ENCODE peak calls at places on chromosomes 11 and 22, in six cellular contexts. G is B cell, F is AG04450, U is A549, B is pancreas, C is glutamatergic neuron. S is an unnamed sample.

GRCh38 chr11:111663820-111664219 is 61.6 kb downstream of the SIK2 start:
- DNase-seq in G (no peak), F (no peak), U (no peak), B (peak), C (no peak), S (no peak)

GRCh38 chr22:19800761-19801244 is 40.2 kb downstream of the TBX1 start:
- DNase-seq in G (no peak), F (no peak), U (peak), B (no peak), C (peak), S (no peak)

GRCh38 chr11:6319001-6319878 is 1.1 kb downstream of the CAVIN3 start:
- DNase-seq in G (no peak), F (no peak), U (peak), B (peak), C (peak), S (no peak)

GRCh38 chr11:65181569-65182257 is at the start of gene CAPN1:
- DNase-seq in G (peak), F (peak), U (peak), B (peak), C (peak), S (no peak)

GRCh38 chr22:39601180-39601535 is 30.6 kb downstream of the CACNA1I start:
- DNase-seq in G (no peak), F (no peak), U (no peak), B (no peak), C (no peak), S (no peak)

GRCh38 chr11:8206251-8207079 is 37.6 kb upstream of the RIC3 start:
- DNase-seq in G (peak), F (no peak), U (no peak), B (peak), C (no peak), S (peak)

GRCh38 chr22:36027960-36028645 is 521 bp downstream of the RBFOX2 start:
- DNase-seq in G (peak), F (no peak), U (no peak), B (no peak), C (peak), S (no peak)

GRCh38 chr11:77130763-77131513 is 2.9 kb downstream of the MYO7A start:
- DNase-seq in G (no peak), F (no peak), U (no peak), B (peak), C (no peak), S (no peak)

GRCh38 chr11:45773271-45774022 is 31.5 kb upstream of the SLC35C1 start:
- DNase-seq in G (no peak), F (no peak), U (no peak), B (no peak), C (no peak), S (no peak)

GRCh38 chr22:49525776-49526535 is 301.7 kb downstream of the BRD1 start:
- DNase-seq in G (no peak), F (no peak), U (no peak), B (no peak), C (no peak), S (no peak)

GRCh38 chr11:65560555-65561418 is 2.6 kb upstream of the LTBP3 start:
- DNase-seq in G (no peak), F (no peak), U (peak), B (no peak), C (peak), S (no peak)

GRCh38 chr11:1345752-1346513 is 36.5 kb upstream of the TOLLIP start:
- DNase-seq in G (no peak), F (no peak), U (no peak), B (no peak), C (no peak), S (peak)

GRCh38 chr11:65553301-65554001 is 4.7 kb downstream of the LTBP3 start:
- DNase-seq in G (peak), F (no peak), U (no peak), B (no peak), C (peak), S (no peak)

GRCh38 chr11:36007127-36007824 is 63.4 kb downstream of the LDLRAD3 start:
- DNase-seq in G (no peak), F (no peak), U (no peak), B (no peak), C (no peak), S (no peak)

GRCh38 chr11:116510166-116510565 is 262.6 kb downstream of the BUD13 start:
- DNase-seq in G (no peak), F (no peak), U (no peak), B (no peak), C (no peak), S (no peak)

GRCh38 chr11:12942157-12942556 is 67.0 kb upstream of the RASSF10 start:
- DNase-seq in G (no peak), F (no peak), U (no peak), B (no peak), C (no peak), S (no peak)

GRCh38 chr11:6755303-6755952 is 16.3 kb downstream of the OR2AG2 start:
- DNase-seq in G (peak), F (no peak), U (peak), B (peak), C (peak), S (no peak)

GRCh38 chr11:20388096-20389055 is 860 bp downstream of the PRMT3 start:
- DNase-seq in G (no peak), F (no peak), U (no peak), B (no peak), C (no peak), S (no peak)

GRCh38 chr11:104858882-104859735 is 39.2 kb downstream of the CASP12 start:
- DNase-seq in G (peak), F (no peak), U (no peak), B (no peak), C (no peak), S (no peak)

GRCh38 chr22:33923660-33924246 is 3.5 kb upstream of the LARGE1 start:
- DNase-seq in G (peak), F (peak), U (peak), B (peak), C (peak), S (no peak)

GRCh38 chr11:110921742-110922200 is 209.5 kb upstream of the ARHGAP20 start:
- DNase-seq in G (no peak), F (peak), U (no peak), B (peak), C (no peak), S (no peak)

GRCh38 chr22:47512617-47513016 is 750.2 kb downstream of the TBC1D22A start:
- DNase-seq in G (no peak), F (no peak), U (no peak), B (no peak), C (no peak), S (no peak)

GRCh38 chr22:38882972-38883622 is 11.1 kb upstream of the CBX6 start:
- DNase-seq in G (no peak), F (no peak), U (no peak), B (no peak), C (no peak), S (no peak)

GRCh38 chr11:72661486-72661885 is 12.7 kb downstream of the PDE2A start:
- DNase-seq in G (no peak), F (no peak), U (no peak), B (no peak), C (no peak), S (no peak)

GRCh38 chr11:11993814-11994213 is 14.6 kb downstream of the DKK3 start:
- DNase-seq in G (no peak), F (no peak), U (peak), B (no peak), C (no peak), S (no peak)

GRCh38 chr11:134685981-134686380 is 273.9 kb upstream of the B3GAT1 start:
- DNase-seq in G (no peak), F (no peak), U (no peak), B (no peak), C (no peak), S (no peak)

GRCh38 chr22:35622132-35622913 is 5.2 kb upstream of the MB start:
- DNase-seq in G (no peak), F (no peak), U (peak), B (peak), C (no peak), S (no peak)

GRCh38 chr11:44858796-44859527 is 91.7 kb downstream of the TP53I11 start:
- DNase-seq in G (no peak), F (no peak), U (no peak), B (no peak), C (no peak), S (no peak)

GRCh38 chr11:49208006-49208721 is at the start of gene FOLH1:
- DNase-seq in G (no peak), F (no peak), U (no peak), B (no peak), C (peak), S (no peak)

GRCh38 chr11:27291302-27291889 is 71.6 kb downstream of the CCDC34 start:
- DNase-seq in G (peak), F (no peak), U (peak), B (no peak), C (peak), S (no peak)

GRCh38 chr22:42562684-42563083 is 8.9 kb downstream of the SERHL2 start:
- DNase-seq in G (no peak), F (no peak), U (no peak), B (no peak), C (no peak), S (no peak)

GRCh38 chr22:48553694-48554308 is 1273.9 kb downstream of the BRD1 start:
- DNase-seq in G (no peak), F (no peak), U (no peak), B (no peak), C (no peak), S (no peak)

GRCh38 chr11:10622108-10622507 is 53.6 kb upstream of the LYVE1 start:
- DNase-seq in G (no peak), F (no peak), U (no peak), B (no peak), C (no peak), S (no peak)

GRCh38 chr11:2752204-2752772 is 52.5 kb upstream of the KCNQ1OT1 start:
- DNase-seq in G (no peak), F (no peak), U (peak), B (no peak), C (no peak), S (no peak)

GRCh38 chr11:1541474-1542204 is 30.4 kb downstream of the DUSP8 start:
- DNase-seq in G (no peak), F (no peak), U (no peak), B (no peak), C (peak), S (no peak)

GRCh38 chr11:10898763-10899541 is 41.1 kb upstream of the ZBED5 start:
- DNase-seq in G (no peak), F (no peak), U (no peak), B (no peak), C (no peak), S (no peak)

GRCh38 chr11:3855808-3856491 is 486 bp downstream of the STIM1 start:
- DNase-seq in G (peak), F (no peak), U (peak), B (peak), C (peak), S (no peak)

GRCh38 chr11:125364085-125364822 is 131.8 kb downstream of the FEZ1 start:
- DNase-seq in G (no peak), F (no peak), U (no peak), B (no peak), C (no peak), S (no peak)
- TF ChIP-seq CTCF in G (no peak), F (peak), U (no peak), B (no peak), C (no peak), S (no peak)

GRCh38 chr11:129996113-129996870 is 6.3 kb downstream of the PRDM10 start:
- DNase-seq in G (no peak), F (no peak), U (no peak), B (no peak), C (no peak), S (no peak)

GRCh38 chr11:129995163-129995562 is 7.5 kb downstream of the PRDM10 start:
- DNase-seq in G (no peak), F (no peak), U (no peak), B (no peak), C (no peak), S (no peak)

GRCh38 chr11:129987950-129988349 is 14.7 kb downstream of the PRDM10 start:
- DNase-seq in G (no peak), F (no peak), U (no peak), B (no peak), C (no peak), S (no peak)

GRCh38 chr11:129989437-129989836 is 13.2 kb downstream of the PRDM10 start:
- DNase-seq in G (no peak), F (no peak), U (no peak), B (no peak), C (no peak), S (no peak)

GRCh38 chr11:129992161-129992944 is 10.3 kb downstream of the PRDM10 start:
- DNase-seq in G (peak), F (no peak), U (peak), B (peak), C (peak), S (no peak)
- TF ChIP-seq CTCF in G (peak), F (no peak), U (no peak), B (peak), C (no peak), S (no peak)

DNA sequence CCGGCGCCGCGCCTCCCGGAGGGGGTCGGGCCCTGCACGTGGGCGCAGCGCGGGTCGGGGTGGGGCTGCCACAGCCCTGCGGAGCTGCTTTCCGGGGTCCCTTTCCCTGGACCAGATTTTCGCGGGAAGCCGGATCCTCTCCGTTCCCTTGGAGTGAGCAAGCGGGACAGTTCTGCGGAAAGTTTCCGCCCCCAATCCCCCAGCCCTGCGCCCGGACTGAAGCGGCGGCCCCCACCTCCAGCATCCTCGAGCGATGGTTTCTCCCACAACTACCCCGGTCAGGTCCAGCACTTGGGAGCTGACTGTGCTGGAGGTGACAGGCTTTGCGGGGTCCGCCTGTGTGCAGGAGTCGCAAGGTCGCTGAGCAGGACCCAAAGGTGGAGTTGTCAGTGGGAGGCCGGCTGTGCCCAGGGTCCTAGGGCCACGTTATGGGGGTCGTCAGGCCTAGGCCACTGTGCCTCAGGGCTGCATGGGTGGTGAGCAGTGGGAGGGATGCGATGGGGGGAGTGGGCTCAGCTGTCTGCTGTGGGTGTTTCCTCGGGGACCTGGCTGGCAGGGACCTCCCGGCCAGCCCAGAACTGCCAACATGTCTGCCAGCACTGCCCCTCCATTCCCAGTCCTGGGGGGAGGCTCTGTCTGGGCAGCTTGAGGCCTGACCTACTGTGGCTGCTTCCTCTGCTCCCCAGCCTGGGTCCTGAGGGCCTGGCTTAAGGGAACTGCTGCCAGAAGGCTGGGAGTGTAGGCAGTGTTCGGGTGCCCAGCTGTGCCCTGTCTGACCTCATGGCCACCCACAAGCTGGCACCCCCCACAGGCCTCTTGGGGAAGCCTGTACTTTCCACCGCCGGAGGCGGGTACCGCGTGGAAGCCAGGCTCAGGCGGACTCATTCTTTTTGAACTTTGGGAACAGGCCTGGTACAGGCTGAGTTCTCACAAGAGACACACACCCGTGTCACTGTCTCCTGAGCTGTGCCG is 726 bp downstream of the ST3GAL4 start:
- DNase-seq in G (peak), F (no peak), U (no peak), B (no peak), C (no peak), S (peak)
- TF ChIP-seq CTCF in G (no peak), F (no peak), U (no peak), B (no peak), C (no peak), S (no peak)

GRCh38 chr11:17765381-17766359 is 31.1 kb downstream of the KCNC1 start:
- DNase-seq in G (no peak), F (no peak), U (peak), B (no peak), C (peak), S (no peak)

GRCh38 chr11:17767301-17767885 is 32.8 kb downstream of the KCNC1 start:
- DNase-seq in G (no peak), F (no peak), U (no peak), B (no peak), C (peak), S (no peak)

GRCh38 chr11:17768547-17768946 is 34.0 kb downstream of the KCNC1 start:
- DNase-seq in G (no peak), F (no peak), U (no peak), B (no peak), C (peak), S (no peak)

GRCh38 chr11:17767914-17768313 is 33.3 kb downstream of the KCNC1 start:
- DNase-seq in G (no peak), F (no peak), U (no peak), B (no peak), C (no peak), S (no peak)

GRCh38 chr11:17766590-17766989 is 32.0 kb downstream of the KCNC1 start:
- DNase-seq in G (no peak), F (no peak), U (peak), B (no peak), C (no peak), S (no peak)
- TF ChIP-seq CTCF in G (no peak), F (peak), U (no peak), B (no peak), C (no peak), S (no peak)

GRCh38 chr11:70183483-70184176 is 19.5 kb upstream of the FADD start:
- DNase-seq in G (no peak), F (no peak), U (no peak), B (no peak), C (no peak), S (no peak)

GRCh38 chr11:70184396-70184795 is 18.7 kb upstream of the FADD start:
- DNase-seq in G (no peak), F (no peak), U (no peak), B (no peak), C (no peak), S (no peak)

GRCh38 chr11:70183032-70183431 is 20.1 kb upstream of the FADD start:
- DNase-seq in G (no peak), F (no peak), U (no peak), B (no peak), C (no peak), S (no peak)

GRCh38 chr11:70182266-70182665 is 20.8 kb upstream of the FADD start:
- DNase-seq in G (no peak), F (no peak), U (no peak), B (no peak), C (no peak), S (no peak)

GRCh38 chr11:70180906-70181305 is 22.2 kb upstream of the FADD start:
- DNase-seq in G (no peak), F (no peak), U (no peak), B (no peak), C (no peak), S (no peak)
- TF ChIP-seq CTCF in G (no peak), F (no peak), U (no peak), B (no peak), C (no peak), S (no peak)

GRCh38 chr11:117631336-117632090 is 165.5 kb downstream of the DSCAML1 start:
- DNase-seq in G (no peak), F (no peak), U (no peak), B (no peak), C (peak), S (no peak)
- TF ChIP-seq CTCF in G (no peak), F (no peak), U (no peak), B (no peak), C (no peak), S (no peak)

DNA sequence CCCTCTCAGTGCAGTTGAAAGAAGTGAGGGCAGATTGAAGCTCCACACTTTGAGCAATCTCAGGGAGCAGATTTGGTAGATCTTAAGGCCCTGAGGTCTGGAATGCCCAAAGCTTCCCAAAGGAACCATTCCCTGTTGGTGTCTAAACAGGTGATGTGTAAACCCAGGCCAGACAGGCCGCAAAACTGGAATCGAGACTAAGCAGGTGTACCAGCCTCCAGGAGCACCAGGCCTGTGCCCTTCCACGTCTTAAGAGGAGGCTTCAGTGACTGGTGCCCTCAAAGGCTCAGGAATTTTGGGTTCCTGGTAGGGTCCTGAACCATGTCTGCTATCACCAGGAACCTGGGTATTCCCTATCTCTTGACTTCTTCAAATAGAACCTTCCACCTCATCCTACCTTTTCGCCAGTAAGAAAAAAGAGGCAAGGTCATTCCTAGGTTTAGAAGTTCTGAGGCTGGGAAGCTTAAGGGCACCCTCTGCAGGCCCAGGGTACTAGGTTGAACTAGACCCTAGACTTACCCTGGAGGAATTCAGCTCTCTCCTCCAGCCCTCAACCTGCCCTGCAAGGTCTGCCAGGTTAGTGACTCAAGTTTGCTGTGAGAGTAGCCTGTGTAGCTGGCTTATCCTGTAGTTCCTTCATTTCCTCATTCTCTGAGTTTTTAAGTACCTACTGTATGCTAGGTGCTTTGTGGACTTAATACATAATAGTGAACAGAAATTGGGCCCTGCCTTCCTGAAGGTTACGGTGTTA is 100.0 kb upstream of the NNMT start:
- DNase-seq in G (no peak), F (no peak), U (no peak), B (no peak), C (no peak), S (no peak)
- TF ChIP-seq CTCF in G (no peak), F (no peak), U (no peak), B (no peak), C (no peak), S (no peak)